ENCODE peak calls at places on chromosomes 6 and 20, in ten cellular contexts. Y is progenitor cell of endocrine pancreas; R is BE2C; S is fibroblast of lung; F is astrocyte of the spinal cord; W is testis; Q is CD8-positive, alpha-beta T cell; L is choroid plexus epithelial cell; M is ovary; D is cardiac fibroblast. N is an unnamed sample.

GRCh38 chr6:42547407-42548329 is 16.2 kb upstream of the UBR2 start:
- DNase-seq in Y (peak; percentile 76), R (peak; percentile 91), S (peak; percentile 73), F (peak; percentile 83), W (peak; percentile 93), Q (peak; percentile 94), L (peak; percentile 84), M (peak; percentile 86), D (peak; percentile 83), N (peak; percentile 82)

GRCh38 chr6:140078552-140079126 is 704.2 kb upstream of the CITED2 start:
- DNase-seq in Y (no peak), R (no peak), S (peak; percentile 97), F (peak; percentile 95), W (no peak), Q (no peak), L (peak; percentile 93), M (no peak), D (peak; percentile 96), N (no peak)

GRCh38 chr6:17271628-17272027 is 9.5 kb upstream of the RBM24 start:
- DNase-seq in Y (no peak), R (no peak), S (no peak), F (no peak), W (no peak), Q (no peak), L (no peak), M (no peak), D (no peak), N (no peak)

GRCh38 chr6:132960720-132961119 is 146.4 kb downstream of the RPS12 start:
- DNase-seq in Y (no peak), R (no peak), S (peak; percentile 82), F (peak; percentile 40), W (no peak), Q (no peak), L (no peak), M (no peak), D (peak; percentile 6), N (no peak)

GRCh38 chr6:42819803-42820508 is 38.1 kb downstream of the BICRAL start:
- DNase-seq in Y (no peak), R (peak; percentile 9), S (no peak), F (no peak), W (no peak), Q (no peak), L (peak; percentile 26), M (no peak), D (peak; percentile 41), N (no peak)

GRCh38 chr6:89585156-89585555 is 53.4 kb downstream of the LYRM2 start:
- DNase-seq in Y (no peak), R (no peak), S (peak; percentile 52), F (no peak), W (no peak), Q (no peak), L (peak; percentile 48), M (no peak), D (no peak), N (no peak)

GRCh38 chr6:41072836-41073202 is at the start of gene NFYA:
- DNase-seq in Y (no peak), R (no peak), S (no peak), F (no peak), W (no peak), Q (no peak), L (no peak), M (no peak), D (peak; percentile 100), N (no peak)

GRCh38 chr6:137978252-137978896 is 111.3 kb downstream of the TNFAIP3 start:
- DNase-seq in Y (no peak), R (no peak), S (peak; percentile 22), F (no peak), W (no peak), Q (no peak), L (no peak), M (no peak), D (no peak), N (no peak)

GRCh38 chr20:25195962-25196700 is 619 bp downstream of the ENTPD6 start:
- DNase-seq in Y (peak; percentile 34), R (peak; percentile 54), S (peak; percentile 15), F (no peak), W (peak; percentile 52), Q (peak; percentile 56), L (no peak), M (no peak), D (peak; percentile 19), N (peak; percentile 68)

GRCh38 chr20:25194333-25194972 is 1.1 kb upstream of the ENTPD6 start:
- DNase-seq in Y (no peak), R (no peak), S (no peak), F (no peak), W (no peak), Q (no peak), L (no peak), M (peak; percentile 66), D (no peak), N (no peak)

GRCh38 chr20:25197173-25197869 is 1.8 kb downstream of the ENTPD6 start:
- DNase-seq in Y (no peak), R (no peak), S (no peak), F (no peak), W (no peak), Q (no peak), L (no peak), M (no peak), D (no peak), N (no peak)

GRCh38 chr20:25196701-25197120 is 1.2 kb downstream of the ENTPD6 start:
- DNase-seq in Y (no peak), R (no peak), S (no peak), F (peak; percentile 7), W (no peak), Q (no peak), L (no peak), M (no peak), D (no peak), N (no peak)

DNA sequence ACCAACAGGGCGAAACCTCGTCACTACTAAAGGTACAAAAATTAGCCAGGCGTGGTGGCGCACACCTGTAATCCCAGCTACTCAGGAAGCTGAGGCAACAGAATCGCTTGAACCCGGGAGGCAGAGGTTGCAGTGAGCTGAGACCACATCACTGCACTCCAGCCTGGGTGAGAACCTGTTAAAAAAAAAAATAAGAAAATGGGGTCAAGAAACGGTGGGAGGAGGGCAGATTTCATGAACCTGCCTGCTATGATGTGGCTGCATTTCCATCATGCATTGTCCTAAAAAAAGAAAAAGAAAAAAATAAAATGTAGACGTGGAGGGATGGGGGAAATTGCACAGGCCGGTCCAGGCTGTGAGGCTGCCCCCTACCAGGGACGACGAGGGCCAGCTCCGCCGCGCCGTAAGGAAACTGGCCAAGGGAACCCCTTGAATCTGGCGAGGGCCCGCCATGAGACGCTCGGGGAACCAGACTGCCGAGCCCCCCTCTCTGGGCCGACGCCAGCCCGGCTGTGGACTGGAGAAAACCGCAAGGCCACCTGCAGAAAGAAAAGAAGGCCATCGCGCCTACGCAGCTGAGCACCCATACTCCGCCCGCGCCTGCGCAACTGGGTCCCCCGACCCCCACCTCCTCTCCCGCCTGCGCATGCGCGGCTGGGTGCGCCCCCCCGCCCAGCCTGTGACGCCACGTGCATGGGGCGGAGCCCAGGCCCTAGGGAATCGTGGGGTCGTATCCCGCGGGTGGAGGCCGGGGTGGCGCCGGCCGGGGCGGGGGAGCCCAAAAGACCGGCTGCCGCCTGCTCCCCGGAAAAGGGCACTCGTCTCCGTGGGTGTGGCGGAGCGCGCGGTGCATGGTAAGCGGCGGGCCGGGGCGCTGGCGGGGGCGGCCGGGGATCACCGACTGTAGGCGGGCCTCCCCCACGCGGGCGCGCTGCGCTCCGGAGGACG is at the start of gene ENTPD6:
- DNase-seq in Y (peak; percentile 93), R (peak; percentile 96), S (peak; percentile 83), F (peak; percentile 88), W (peak; percentile 93), Q (peak; percentile 98), L (peak; percentile 89), M (peak; percentile 98), D (peak; percentile 90), N (peak; percentile 97)
- TF ChIP-seq CTCF in Y (no peak), R (peak; percentile 42), S (peak; percentile 9), F (peak; percentile 46), W (no peak), Q (no peak), L (peak; percentile 56), M (no peak), D (peak; percentile 28), N (no peak)

GRCh38 chr20:764255-764654 is 4.0 kb downstream of the SLC52A3 start:
- DNase-seq in Y (no peak), R (no peak), S (no peak), F (no peak), W (no peak), Q (no peak), L (no peak), M (no peak), D (no peak), N (no peak)

GRCh38 chr20:766906-767305 is 1.4 kb downstream of the SLC52A3 start:
- DNase-seq in Y (no peak), R (no peak), S (no peak), F (no peak), W (no peak), Q (no peak), L (no peak), M (no peak), D (no peak), N (no peak)

GRCh38 chr20:770691-771090 is 2.4 kb upstream of the SLC52A3 start:
- DNase-seq in Y (no peak), R (no peak), S (no peak), F (no peak), W (no peak), Q (no peak), L (no peak), M (no peak), D (no peak), N (no peak)

GRCh38 chr20:771741-772464 is 3.6 kb upstream of the SLC52A3 start:
- DNase-seq in Y (no peak), R (no peak), S (no peak), F (no peak), W (no peak), Q (no peak), L (no peak), M (no peak), D (no peak), N (no peak)

DNA sequence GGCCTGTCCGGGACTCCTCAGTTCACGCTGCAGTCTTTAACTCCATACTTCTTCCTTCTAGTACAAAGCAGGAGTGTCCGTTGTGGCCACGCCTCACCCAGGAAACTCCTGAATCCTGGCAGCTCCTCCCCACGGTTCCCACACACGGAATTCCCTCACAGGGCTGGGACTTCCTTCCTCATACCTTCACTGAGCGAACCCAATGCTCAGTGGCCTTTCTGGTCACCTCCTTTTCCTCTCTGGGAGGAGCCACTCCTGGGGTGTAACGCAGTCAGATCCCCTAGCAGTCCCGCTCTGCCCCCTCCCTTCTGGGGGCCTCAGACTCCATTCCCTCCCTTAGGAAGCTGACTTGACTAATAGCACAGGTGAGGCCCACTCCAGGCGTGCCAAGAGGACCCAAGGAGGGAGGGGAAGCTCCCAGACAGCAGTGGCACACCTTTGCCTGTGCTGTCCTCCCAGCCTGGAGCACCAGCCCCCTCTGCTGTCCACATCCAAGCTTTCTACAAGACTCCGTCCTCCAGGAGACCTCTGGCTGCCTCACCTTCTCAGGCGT is at the start of gene SLC52A3:
- DNase-seq in Y (peak; percentile 19), R (no peak), S (no peak), F (no peak), W (peak; percentile 52), Q (no peak), L (no peak), M (peak; percentile 24), D (no peak), N (no peak)
- TF ChIP-seq CTCF in Y (peak; percentile 50), R (peak; percentile 32), S (no peak), F (no peak), W (no peak), Q (no peak), L (peak; percentile 10), M (no peak), D (peak; percentile 15), N (no peak)

GRCh38 chr20:44310664-44311639 is at the start of gene FITM2:
- DNase-seq in Y (peak; percentile 98), R (peak; percentile 99), S (peak; percentile 95), F (peak; percentile 95), W (peak; percentile 98), Q (peak; percentile 99), L (peak; percentile 98), M (peak; percentile 98), D (peak; percentile 98), N (peak; percentile 99)
- TF ChIP-seq CTCF in Y (peak; percentile 96), R (peak; percentile 91), S (peak; percentile 80), F (peak; percentile 96), W (peak; percentile 99), Q (peak; percentile 87), L (peak; percentile 84), M (peak; percentile 92), D (peak; percentile 79), N (peak; percentile 85)

DNA sequence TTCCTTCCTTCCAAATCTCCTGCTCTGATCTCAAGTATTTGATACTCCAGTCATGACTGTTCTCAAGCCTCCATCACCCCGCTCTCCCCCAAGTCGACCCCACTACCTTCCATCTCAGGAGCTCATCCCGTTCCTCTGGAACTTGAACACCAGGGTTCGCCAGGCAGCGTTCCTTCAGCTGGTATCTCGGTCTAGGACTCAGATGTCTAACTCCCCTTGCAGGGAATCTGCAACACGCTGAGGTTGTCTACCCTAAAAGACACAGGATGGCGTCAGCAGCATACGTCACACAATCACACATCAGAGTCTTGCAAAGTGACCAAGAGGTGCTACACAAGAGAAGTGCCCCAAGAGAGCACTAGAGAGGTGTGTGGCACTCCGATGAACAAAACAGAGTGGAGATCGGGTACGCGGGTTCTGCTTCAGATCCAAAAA is 706 bp downstream of the ZNF184 start:
- DNase-seq in Y (no peak), R (peak; percentile 54), S (peak; percentile 86), F (peak; percentile 78), W (peak; percentile 75), Q (no peak), L (peak; percentile 67), M (peak; percentile 62), D (peak; percentile 69), N (peak; percentile 66)
- TF ChIP-seq CTCF in Y (no peak), R (no peak), S (no peak), F (no peak), W (no peak), Q (no peak), L (peak; percentile 18), M (no peak), D (no peak), N (no peak)